ENCODE peak calls at places on chromosomes 12 and 14, in five cellular contexts. T is psoas muscle; W is pancreas; N is lung; B is naive thymus-derived CD4-positive, alpha-beta T cell. D is an unnamed sample.

GRCh38 chr12:49763006-49763591 is 21.7 kb downstream of the TMBIM6 start:
- DNase-seq in B (peak; percentile 76), T (peak; percentile 73), N (peak; percentile 70), W (peak; percentile 51), D (peak; percentile 85)

GRCh38 chr14:37641117-37641516 is 45.7 kb downstream of the TTC6 start:
- DNase-seq in T (no peak), B (no peak), N (no peak), W (no peak), D (no peak)

GRCh38 chr12:120684523-120684932 is 2.4 kb upstream of the MLEC start:
- DNase-seq in N (no peak), B (no peak), T (no peak), W (no peak), D (no peak)

GRCh38 chr12:83434600-83434999 is 747.9 kb downstream of the TMTC2 start:
- DNase-seq in N (no peak), W (no peak), T (no peak), B (no peak), D (no peak)

GRCh38 chr12:109721276-109721675 is 7.7 kb downstream of the FAM222A start:
- DNase-seq in W (peak; percentile 83), B (no peak), T (peak; percentile 55), N (no peak), D (no peak)

GRCh38 chr12:129550353-129550752 is 353.5 kb downstream of the TMEM132D start:
- DNase-seq in W (peak; percentile 43), B (no peak), T (no peak), N (peak; percentile 61), D (no peak)

GRCh38 chr14:103393687-103394626 is 8.7 kb downstream of the MARK3 start:
- DNase-seq in W (no peak), T (no peak), N (no peak), B (no peak), D (peak; percentile 47)

GRCh38 chr14:61561144-61561543 is 134.2 kb upstream of the HIF1A start:
- DNase-seq in T (no peak), W (no peak), N (no peak), B (no peak), D (no peak)

GRCh38 chr14:25698111-25698510 is 648.2 kb upstream of the STXBP6 start:
- DNase-seq in T (no peak), W (no peak), N (no peak), B (no peak), D (no peak)

GRCh38 chr12:55626154-55626553 is 10.5 kb upstream of the OR10P1 start:
- DNase-seq in T (no peak), N (no peak), W (no peak), B (no peak), D (no peak)

GRCh38 chr12:109736552-109737108 is 23.0 kb downstream of the FAM222A start:
- DNase-seq in B (no peak), T (peak; percentile 24), W (peak; percentile 21), N (no peak), D (peak; percentile 92)

GRCh38 chr14:95288672-95289322 is 30.9 kb downstream of the CLMN start:
- DNase-seq in B (no peak), N (no peak), W (no peak), T (no peak), D (no peak)

GRCh38 chr12:8699714-8700113 is 1.9 kb downstream of the RIMKLB start:
- DNase-seq in W (no peak), N (no peak), B (no peak), T (no peak), D (peak; percentile 29)
- H3K36me3 ChIP-seq in W (no peaks in the 10 kb centered on the region), N (no peaks in the 10 kb centered on the region), B (peaks cover 4% of the 10 kb centered on the region), T (peaks cover 14% of the 10 kb centered on the region), D (no peaks in the 10 kb centered on the region)

GRCh38 chr14:23608454-23608853 is 27.7 kb upstream of the DHRS2 start:
- DNase-seq in B (no peak), N (no peak), T (no peak), W (peak; percentile 78), D (no peak)
- H3K4me3 ChIP-seq in B (no peak overlapping the region), N (no peak overlapping the region), T (no peak overlapping the region), W (no peak overlapping the region), D (no peak overlapping the region)

GRCh38 chr12:48002773-48003218 is 1.5 kb downstream of the COL2A1 start:
- DNase-seq in N (no peak), W (peak; percentile 33), T (peak; percentile 68), B (no peak), D (peak; percentile 72)
- H3K27me3 ChIP-seq in N (no peaks in the 10 kb centered on the region), W (peaks cover 10% of the 10 kb centered on the region), T (no peaks in the 10 kb centered on the region), B (peaks cover 44% of the 10 kb centered on the region), D (peaks cover 98% of the 10 kb centered on the region)

GRCh38 chr14:22768947-22769346 is 2.5 kb downstream of the OXA1L start:
- DNase-seq in T (no peak), B (no peak), W (no peak), N (no peak), D (no peak)
- H3K36me3 ChIP-seq in T (peaks cover 63% of the 10 kb centered on the region), B (peaks cover 61% of the 10 kb centered on the region), W (no peaks in the 10 kb centered on the region), N (peaks cover 22% of the 10 kb centered on the region), D (peaks cover 20% of the 10 kb centered on the region)

GRCh38 chr14:75979641-75980422 is 2.0 kb downstream of the TGFB3 start:
- DNase-seq in N (no peak), T (peak; percentile 52), B (no peak), W (peak; percentile 36), D (peak; percentile 48)

GRCh38 chr14:75977544-75977943 is 4.3 kb downstream of the TGFB3 start:
- DNase-seq in T (no peak), W (no peak), B (no peak), N (no peak), D (no peak)

GRCh38 chr14:75980856-75981255 is 939 bp downstream of the TGFB3 start:
- DNase-seq in N (no peak), W (peak; percentile 61), B (no peak), T (peak; percentile 44), D (no peak)

GRCh38 chr14:75978249-75978731 is 3.5 kb downstream of the TGFB3 start:
- DNase-seq in W (peak; percentile 31), T (no peak), N (no peak), B (peak; percentile 36), D (peak; percentile 50)

GRCh38 chr14:75979071-75979571 is 2.7 kb downstream of the TGFB3 start:
- DNase-seq in T (no peak), W (peak; percentile 45), N (no peak), B (no peak), D (peak; percentile 90)
- H3K4me3 ChIP-seq in T (peak overlapping the region; percentile 79), W (no peak overlapping the region), N (peak overlapping the region; percentile 9), B (no peak overlapping the region), D (no peak overlapping the region)

DNA sequence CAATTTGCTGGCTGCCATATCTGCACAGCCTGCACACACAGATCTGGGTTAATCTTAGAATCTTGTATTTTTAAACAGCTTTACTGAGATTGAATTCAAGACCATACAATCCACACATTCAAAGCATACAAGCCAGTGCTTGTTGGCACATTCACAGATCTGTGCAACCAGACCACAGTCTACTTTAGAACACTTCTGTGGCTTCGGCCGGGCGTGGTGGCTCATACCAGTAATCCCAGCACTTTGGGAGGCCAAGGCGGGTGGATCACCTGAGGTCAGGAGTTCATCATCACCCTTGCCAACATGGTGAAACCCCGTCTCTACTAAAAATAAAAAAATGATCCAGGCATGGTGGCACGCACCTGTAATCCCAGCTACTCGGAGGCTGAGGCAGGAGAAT is 90.3 kb downstream of the CCDC92 start:
- DNase-seq in N (no peak), B (no peak), T (no peak), W (no peak), D (no peak)
- H3K27me3 ChIP-seq in N (peaks cover 4% of the 10 kb centered on the region), B (no peaks in the 10 kb centered on the region), T (no peaks in the 10 kb centered on the region), W (no peaks in the 10 kb centered on the region), D (no peaks in the 10 kb centered on the region)

GRCh38 chr12:95096852-95097251 is 23.4 kb upstream of the NR2C1 start:
- DNase-seq in T (no peak), N (no peak), B (no peak), W (peak; percentile 54), D (no peak)

GRCh38 chr12:95099270-95099790 is 25.9 kb upstream of the NR2C1 start:
- DNase-seq in B (no peak), T (no peak), W (no peak), N (no peak), D (no peak)

GRCh38 chr12:95100264-95101190 is 27.1 kb upstream of the NR2C1 start:
- DNase-seq in T (no peak), N (no peak), W (no peak), B (no peak), D (no peak)

GRCh38 chr12:95096378-95096777 is 23.0 kb upstream of the NR2C1 start:
- DNase-seq in W (no peak), T (no peak), B (no peak), N (no peak), D (no peak)
- H3K36me3 ChIP-seq in W (no peaks in the 10 kb centered on the region), T (peaks cover 14% of the 10 kb centered on the region), B (no peaks in the 10 kb centered on the region), N (no peaks in the 10 kb centered on the region), D (peaks cover 12% of the 10 kb centered on the region)

DNA sequence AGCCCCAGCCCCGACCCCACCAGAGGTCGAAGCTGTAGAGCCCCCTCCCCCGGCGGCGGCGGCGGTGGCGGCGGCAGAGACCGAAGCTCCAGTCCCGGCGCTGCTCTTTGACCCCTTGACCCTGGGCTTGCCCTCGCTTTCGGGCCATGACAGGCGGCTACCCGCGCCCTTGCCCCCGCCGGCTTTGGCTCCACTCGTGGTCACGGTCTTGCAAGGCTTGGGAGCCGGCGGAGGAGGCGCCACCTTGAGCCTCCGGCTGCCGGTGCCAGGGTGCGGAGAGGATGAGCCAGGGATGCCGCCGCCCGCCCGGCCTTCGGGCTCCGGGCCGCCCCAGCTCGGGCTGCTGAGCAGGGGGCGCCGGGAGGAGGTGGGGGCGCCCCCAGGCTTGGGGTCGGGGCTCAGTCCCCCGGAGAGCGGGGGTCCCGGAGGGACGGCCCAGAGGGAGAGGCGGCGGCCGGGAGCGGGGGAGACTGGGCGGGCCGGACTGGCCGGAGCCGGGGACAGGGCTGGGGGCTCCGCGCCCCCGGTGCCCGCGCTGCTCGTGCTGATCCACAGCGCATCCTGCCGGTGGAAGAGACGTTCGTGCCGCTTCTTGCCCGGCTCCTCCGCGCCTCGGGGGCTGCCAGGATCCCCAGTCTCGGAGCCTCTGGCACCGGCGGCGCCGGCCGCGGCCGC is 938 bp downstream of the AGAP2 start:
- DNase-seq in B (no peak), T (no peak), N (no peak), W (no peak), D (peak; percentile 88)
- H3K4me3 ChIP-seq in B (no peak overlapping the region), T (peak overlapping the region; percentile 65), N (no peak overlapping the region), W (peak overlapping the region; percentile 3), D (peak overlapping the region; percentile 26)

D was measured in H7.